ENCODE peak calls at places on chromosomes 1 and 21, in four cellular contexts. A is H1, H is HCT116, D is K562. K is an unnamed sample.

GRCh38 chr1:27410709-27411108 is 18.3 kb downstream of the GPR3 start:
- DNase-seq in D (no peak), H (no peak), A (no peak), K (no peak)

GRCh38 chr1:107669996-107670395 is 295.0 kb downstream of the VAV3 start:
- DNase-seq in D (no peak), A (no peak), H (no peak), K (no peak)

GRCh38 chr1:93591833-93592635 is 89.6 kb downstream of the BCAR3 start:
- DNase-seq in A (no peak), D (peak; percentile 35), H (no peak), K (no peak)

GRCh38 chr1:41495171-41495948 is 10.9 kb upstream of the EDN2 start:
- DNase-seq in A (peak; percentile 78), D (peak; percentile 62), H (no peak), K (peak; percentile 72)

GRCh38 chr1:226126824-226127591 is 59.5 kb downstream of the ACBD3 start:
- DNase-seq in H (no peak), A (no peak), D (no peak), K (no peak)

GRCh38 chr1:154463512-154463990 is 38.5 kb upstream of the TDRD10 start:
- DNase-seq in A (no peak), H (no peak), D (no peak), K (no peak)

GRCh38 chr1:116388122-116388521 is 15.1 kb downstream of the ATP1A1 start:
- DNase-seq in D (peak; percentile 46), A (no peak), H (no peak), K (no peak)

GRCh38 chr1:185044981-185045792 is at the start of gene RNF2:
- DNase-seq in A (peak; percentile 88), H (peak; percentile 43), D (peak; percentile 94), K (peak; percentile 87)

GRCh38 chr1:32702599-32703478 is at the start of gene SYNC:
- DNase-seq in H (no peak), A (no peak), D (peak; percentile 98), K (no peak)

GRCh38 chr21:41168391-41169257 is 664 bp downstream of the BACE2 start:
- DNase-seq in D (no peak), A (peak; percentile 63), H (no peak), K (no peak)

GRCh38 chr1:240946926-240947325 is 335.0 kb upstream of the GREM2 start:
- DNase-seq in A (no peak), H (no peak), D (peak; percentile 33), K (no peak)

GRCh38 chr1:33171993-33172813 is 9.6 kb downstream of the TRIM62 start:
- DNase-seq in D (no peak), H (no peak), A (no peak), K (no peak)

GRCh38 chr1:42476605-42477004 is 13.5 kb downstream of the CCDC30 start:
- DNase-seq in D (no peak), H (no peak), A (no peak), K (no peak)

GRCh38 chr1:53512807-53513755 is 53.9 kb downstream of the DMRTB1 start:
- DNase-seq in H (no peak), D (no peak), A (no peak), K (no peak)

GRCh38 chr1:67787746-67788145 is 45.5 kb downstream of the GNG12 start:
- DNase-seq in A (no peak), D (no peak), H (no peak), K (no peak)

GRCh38 chr1:206734499-206735142 is 36.0 kb upstream of the IL19 start:
- DNase-seq in D (peak; percentile 76), H (peak; percentile 12), A (peak; percentile 94), K (no peak)

GRCh38 chr1:188433428-188433827 is 1604.7 kb downstream of the PLA2G4A start:
- DNase-seq in D (no peak), H (no peak), A (no peak), K (no peak)

GRCh38 chr1:78176448-78176847 is 130.7 kb downstream of the GIPC2 start:
- DNase-seq in H (no peak), D (no peak), A (no peak), K (no peak)

GRCh38 chr21:29390778-29391177 is 92.1 kb downstream of the BACH1 start:
- DNase-seq in H (no peak), A (no peak), D (no peak), K (no peak)

GRCh38 chr1:79902418-79902817 is 895.9 kb upstream of the ADGRL4 start:
- DNase-seq in A (no peak), H (no peak), D (no peak), K (no peak)

GRCh38 chr1:53507115-53507816 is 48.1 kb downstream of the DMRTB1 start:
- DNase-seq in A (no peak), D (no peak), H (no peak), K (peak; percentile 59)

GRCh38 chr21:41901099-41901498 is 22.0 kb upstream of the PRDM15 start:
- DNase-seq in H (no peak), D (no peak), A (no peak), K (no peak)

GRCh38 chr1:88224940-88225339 is 459.1 kb upstream of the PKN2 start:
- DNase-seq in H (no peak), A (no peak), D (no peak), K (no peak)

GRCh38 chr1:226093621-226094020 is 31.1 kb downstream of the H3-3A start:
- DNase-seq in A (no peak), H (no peak), D (no peak), K (no peak)

GRCh38 chr1:227775841-227776240 is 39.6 kb upstream of the PRSS38 start:
- DNase-seq in A (no peak), D (no peak), H (no peak), K (no peak)

GRCh38 chr1:159911668-159912067 is 11.7 kb upstream of the CFAP45 start:
- DNase-seq in D (no peak), H (no peak), A (no peak), K (no peak)

GRCh38 chr21:26614251-26614650 is 41.2 kb upstream of the CYYR1 start:
- DNase-seq in H (no peak), A (no peak), D (no peak), K (no peak)

GRCh38 chr1:206898089-206898908 is 1.1 kb downstream of the IL24 start:
- DNase-seq in H (no peak), D (no peak), A (no peak), K (no peak)

GRCh38 chr21:38286739-38287426 is 30.1 kb downstream of the KCNJ15 start:
- DNase-seq in A (no peak), H (no peak), D (no peak), K (no peak)

GRCh38 chr1:19260211-19261138 is 8.9 kb downstream of the MRTO4 start:
- DNase-seq in D (no peak), A (no peak), H (no peak), K (no peak)

GRCh38 chr1:151372411-151372934 is at the start of gene SELENBP1:
- DNase-seq in D (peak; percentile 73), A (peak; percentile 76), H (no peak), K (peak; percentile 62)

GRCh38 chr1:213820362-213821149 is 167.2 kb upstream of the PROX1 start:
- DNase-seq in A (no peak), D (no peak), H (no peak), K (no peak)

GRCh38 chr1:190479537-190479936 is 1.9 kb upstream of the BRINP3 start:
- DNase-seq in H (peak; percentile 8), D (no peak), A (no peak), K (no peak)

GRCh38 chr1:220902916-220903315 is 23.7 kb downstream of the HLX start:
- DNase-seq in D (no peak), A (no peak), H (no peak), K (no peak)

DNA sequence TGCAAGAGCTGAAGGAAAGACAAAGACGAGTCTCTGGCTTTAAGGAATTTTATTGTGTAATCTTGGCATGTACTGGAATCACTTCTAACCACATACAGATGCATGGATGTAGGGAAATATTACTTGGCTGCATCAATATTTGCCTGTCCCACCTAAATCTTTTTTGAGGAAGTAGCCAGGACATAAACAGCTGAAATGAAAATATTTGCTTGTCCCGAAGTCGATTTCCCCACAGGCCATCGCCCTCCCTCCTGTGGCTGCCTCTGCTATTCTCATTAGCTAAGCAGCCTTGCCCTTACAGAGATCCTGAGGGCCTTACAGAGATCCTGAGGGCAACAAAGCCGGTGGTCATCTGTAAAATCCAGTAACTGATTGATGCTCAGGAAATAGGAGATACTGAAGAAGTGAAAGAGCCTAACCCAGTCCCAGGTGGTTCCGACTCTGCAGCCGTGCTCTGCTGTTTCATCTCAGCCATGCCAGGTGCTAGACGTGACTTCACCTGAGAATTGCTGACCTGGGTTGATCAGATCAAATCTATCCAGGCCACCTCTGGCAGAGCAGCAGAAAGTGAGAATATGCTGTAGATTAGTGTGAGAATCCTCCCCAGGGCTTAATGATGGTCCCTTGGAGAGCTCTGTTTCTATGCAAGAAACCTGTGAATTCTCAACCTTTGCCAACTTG is 25.5 kb downstream of the MAN1C1 start:
- DNase-seq in H (no peak), A (peak; percentile 23), D (no peak), K (no peak)
- H3K4me3 ChIP-seq in H (no peak overlapping the region), A (no peak overlapping the region), D (no peak overlapping the region), K (no peak overlapping the region)

DNA sequence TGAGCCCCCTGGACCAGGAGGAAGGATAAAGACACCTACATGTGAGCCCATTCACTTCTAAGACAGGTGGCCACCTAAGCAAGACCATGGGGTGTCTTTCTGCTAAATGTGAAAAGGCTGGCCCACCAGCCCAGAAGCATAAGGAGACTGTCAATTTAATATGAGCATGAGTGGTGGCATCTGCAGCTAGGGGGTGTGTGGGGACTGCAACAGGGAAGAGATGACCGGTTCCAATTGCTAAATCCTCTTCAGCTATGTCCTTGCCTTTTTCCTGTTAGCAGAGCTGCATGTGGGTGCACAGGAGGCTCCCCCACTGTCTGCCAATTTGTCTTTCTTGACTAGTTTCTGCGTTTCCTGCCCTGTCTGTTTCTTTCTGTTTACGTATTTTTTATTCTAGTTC is 22.3 kb upstream of the BMP8A start:
- DNase-seq in D (no peak), H (no peak), A (no peak), K (no peak)
- H3K36me3 ChIP-seq in D (peaks cover 87% of the 10 kb centered on the region), H (peaks cover 6% of the 10 kb centered on the region), A (peaks cover 67% of the 10 kb centered on the region), K (peaks cover 95% of the 10 kb centered on the region)

GRCh38 chr1:182586380-182586779 is 2.7 kb downstream of the RNASEL start:
- DNase-seq in D (peak; percentile 62), H (no peak), A (no peak), K (no peak)

GRCh38 chr1:182588460-182589396 is at the start of gene RNASEL:
- DNase-seq in A (peak; percentile 68), H (peak; percentile 35), D (peak; percentile 77), K (peak; percentile 63)

GRCh38 chr1:182587087-182587486 is 2.0 kb downstream of the RNASEL start:
- DNase-seq in H (no peak), A (no peak), D (no peak), K (no peak)

GRCh38 chr1:182589520-182589919 is 464 bp upstream of the RNASEL start:
- DNase-seq in H (no peak), D (no peak), A (no peak), K (no peak)

GRCh38 chr1:182587666-182588438 is 1.2 kb downstream of the RNASEL start:
- DNase-seq in D (no peak), A (no peak), H (no peak), K (no peak)
- TF ChIP-seq ZNF274 in D (no peak), A (no peak), H (no peak), K (no peak)

GRCh38 chr1:229040630-229041358 is 230.1 kb upstream of the RAB4A start:
- DNase-seq in D (no peak), H (no peak), A (no peak), K (no peak)
- H3K4me3 ChIP-seq in D (no peak overlapping the region), H (no peak overlapping the region), A (no peak overlapping the region), K (no peak overlapping the region)

GRCh38 chr1:38826262-38826661 is 33.3 kb downstream of the RRAGC start:
- DNase-seq in A (no peak), D (no peak), H (no peak), K (no peak)
- H3K36me3 ChIP-seq in A (no peaks in the 10 kb centered on the region), D (no peaks in the 10 kb centered on the region), H (no peaks in the 10 kb centered on the region), K (no peaks in the 10 kb centered on the region)